ENCODE peak calls at places on chromosomes 13 and 19, in six cellular contexts. R is heart right ventricle, V is foreskin fibroblast, P is BJ, N is HFF-Myc, Y is AG10803. J is an unnamed sample.

GRCh38 chr13:98535501-98536357 is 41.2 kb downstream of the STK24 start:
- DNase-seq in R (no peak), N (no peak), Y (no peak), V (peak), P (no peak), J (peak)

GRCh38 chr13:100836696-100837095 is 162.1 kb upstream of the TMTC4 start:
- DNase-seq in P (no peak), R (no peak), V (no peak), Y (no peak), N (no peak), J (peak)

GRCh38 chr13:35926859-35927530 is 204.2 kb downstream of the DCLK1 start:
- DNase-seq in R (no peak), P (no peak), Y (peak), V (no peak), N (no peak), J (peak)

GRCh38 chr19:38975214-38975860 is at the start of gene FBXO17:
- DNase-seq in P (no peak), R (peak), N (no peak), V (peak), Y (peak), J (peak)

GRCh38 chr13:66313408-66313807 is 916.7 kb downstream of the PCDH9 start:
- DNase-seq in V (peak), R (no peak), N (no peak), Y (no peak), P (peak), J (peak)

GRCh38 chr19:56111601-56112312 is 9.3 kb downstream of the ZNF787 start:
- DNase-seq in N (no peak), Y (no peak), P (no peak), R (peak), V (no peak), J (no peak)

GRCh38 chr19:46107371-46107770 is 17.1 kb downstream of the IGFL3 start:
- DNase-seq in V (no peak), N (no peak), Y (peak), P (no peak), R (no peak), J (peak)

GRCh38 chr19:1566392-1567115 is 1.6 kb downstream of the MEX3D start:
- DNase-seq in P (peak), R (peak), N (peak), V (peak), Y (peak), J (peak)

GRCh38 chr19:5271145-5271544 is 69.5 kb downstream of the PTPRS start:
- DNase-seq in V (no peak), P (no peak), Y (no peak), N (no peak), R (no peak), J (peak)

GRCh38 chr19:40464059-40465024 is 1.2 kb downstream of the BLVRB start:
- DNase-seq in N (peak), R (peak), V (peak), Y (peak), P (no peak), J (peak)

GRCh38 chr13:75860935-75861334 is 224.8 kb downstream of the LMO7 start:
- DNase-seq in V (no peak), N (no peak), P (no peak), Y (no peak), R (no peak), J (peak)

GRCh38 chr19:40420766-40421467 is 4.9 kb downstream of the SERTAD1 start:
- DNase-seq in V (peak), N (no peak), R (peak), P (peak), Y (peak), J (peak)

GRCh38 chr13:20654156-20654555 is 49.3 kb upstream of the IL17D start:
- DNase-seq in Y (no peak), N (no peak), P (no peak), V (peak), R (no peak), J (peak)

GRCh38 chr19:34261335-34262109 is 7.2 kb downstream of the GARRE1 start:
- DNase-seq in N (no peak), Y (no peak), R (no peak), P (no peak), V (no peak), J (no peak)

GRCh38 chr19:53101518-53101917 is 1.7 kb downstream of the ZNF160 start:
- DNase-seq in N (no peak), P (no peak), R (no peak), Y (no peak), V (no peak), J (peak)

GRCh38 chr19:54029930-54030490 is 33.7 kb downstream of the VSTM1 start:
- DNase-seq in N (peak), Y (peak), V (peak), R (peak), P (no peak), J (peak)

GRCh38 chr19:4094291-4094690 is 27.6 kb upstream of the ZBTB7A start:
- DNase-seq in N (no peak), P (no peak), Y (no peak), R (no peak), V (no peak), J (no peak)

GRCh38 chr19:7811989-7812388 is 18.0 kb upstream of the EVI5L start:
- DNase-seq in P (no peak), N (no peak), V (no peak), Y (no peak), R (no peak), J (no peak)

GRCh38 chr13:77620138-77620537 is 77.3 kb upstream of the SLAIN1 start:
- DNase-seq in Y (no peak), V (no peak), R (no peak), P (no peak), N (no peak), J (no peak)

GRCh38 chr19:55642153-55643002 is 1.1 kb upstream of the ZNF581 start:
- DNase-seq in V (no peak), R (peak), Y (no peak), P (no peak), N (no peak), J (peak)

GRCh38 chr19:2770055-2771013 is 12.7 kb downstream of the SGTA start:
- DNase-seq in R (peak), N (no peak), V (peak), Y (peak), P (no peak), J (peak)

GRCh38 chr13:35888327-35888940 is 242.7 kb downstream of the DCLK1 start:
- DNase-seq in Y (no peak), R (no peak), V (no peak), N (no peak), P (no peak), J (peak)

GRCh38 chr19:41437944-41438574 is 1.7 kb downstream of the DMAC2 start:
- DNase-seq in V (no peak), P (no peak), N (no peak), R (no peak), Y (no peak), J (no peak)

GRCh38 chr19:4622695-4623421 is 16.5 kb upstream of the TNFAIP8L1 start:
- DNase-seq in N (no peak), Y (no peak), V (no peak), P (no peak), R (no peak), J (no peak)

GRCh38 chr13:73754727-73755292 is 379.4 kb downstream of the KLF12 start:
- DNase-seq in N (peak), P (no peak), V (peak), Y (peak), R (no peak), J (peak)

GRCh38 chr19:43625918-43626579 is 6.6 kb upstream of the ZNF428 start:
- DNase-seq in R (peak), N (no peak), Y (no peak), P (no peak), V (no peak), J (no peak)

GRCh38 chr19:11382898-11383705 is 1.0 kb downstream of the EPOR start:
- DNase-seq in N (no peak), R (peak), Y (no peak), V (peak), P (no peak), J (peak)

GRCh38 chr13:47211106-47211505 is 314.3 kb upstream of the HTR2A start:
- DNase-seq in R (no peak), V (peak), P (no peak), N (peak), Y (no peak), J (peak)

GRCh38 chr19:18440421-18440877 is 2.5 kb upstream of the ISYNA1 start:
- DNase-seq in R (no peak), P (no peak), N (no peak), V (no peak), Y (no peak), J (no peak)

GRCh38 chr19:18437481-18438330 is at the start of gene ISYNA1:
- DNase-seq in Y (no peak), V (no peak), R (peak), P (no peak), N (no peak), J (peak)

GRCh38 chr19:18438331-18439024 is 545 bp upstream of the ISYNA1 start:
- DNase-seq in N (no peak), R (peak), Y (no peak), P (no peak), V (no peak), J (peak)

GRCh38 chr19:18439910-18440237 is 1.9 kb upstream of the ISYNA1 start:
- DNase-seq in Y (no peak), R (no peak), N (no peak), V (no peak), P (no peak), J (no peak)

GRCh38 chr19:18439025-18439909 is 1.3 kb upstream of the ISYNA1 start:
- DNase-seq in V (peak), Y (peak), R (no peak), P (no peak), N (no peak), J (peak)
- H3K4me3 ChIP-seq in V (no peak), Y (no peak), R (no peak), P (no peak), N (no peak), J (no peak)

GRCh38 chr13:112894423-112894672 is 74.7 kb upstream of the MCF2L start:
- DNase-seq in V (no peak), N (no peak), Y (no peak), P (no peak), R (no peak), J (no peak)

GRCh38 chr13:112894673-112895481 is 74.1 kb upstream of the MCF2L start:
- DNase-seq in R (no peak), V (no peak), P (no peak), N (no peak), Y (no peak), J (no peak)

GRCh38 chr13:112892759-112893569 is 76.0 kb upstream of the MCF2L start:
- DNase-seq in P (no peak), Y (no peak), N (no peak), V (no peak), R (no peak), J (no peak)

GRCh38 chr13:112895521-112896465 is 73.2 kb upstream of the MCF2L start:
- DNase-seq in P (no peak), V (no peak), N (no peak), Y (no peak), R (no peak), J (no peak)

DNA sequence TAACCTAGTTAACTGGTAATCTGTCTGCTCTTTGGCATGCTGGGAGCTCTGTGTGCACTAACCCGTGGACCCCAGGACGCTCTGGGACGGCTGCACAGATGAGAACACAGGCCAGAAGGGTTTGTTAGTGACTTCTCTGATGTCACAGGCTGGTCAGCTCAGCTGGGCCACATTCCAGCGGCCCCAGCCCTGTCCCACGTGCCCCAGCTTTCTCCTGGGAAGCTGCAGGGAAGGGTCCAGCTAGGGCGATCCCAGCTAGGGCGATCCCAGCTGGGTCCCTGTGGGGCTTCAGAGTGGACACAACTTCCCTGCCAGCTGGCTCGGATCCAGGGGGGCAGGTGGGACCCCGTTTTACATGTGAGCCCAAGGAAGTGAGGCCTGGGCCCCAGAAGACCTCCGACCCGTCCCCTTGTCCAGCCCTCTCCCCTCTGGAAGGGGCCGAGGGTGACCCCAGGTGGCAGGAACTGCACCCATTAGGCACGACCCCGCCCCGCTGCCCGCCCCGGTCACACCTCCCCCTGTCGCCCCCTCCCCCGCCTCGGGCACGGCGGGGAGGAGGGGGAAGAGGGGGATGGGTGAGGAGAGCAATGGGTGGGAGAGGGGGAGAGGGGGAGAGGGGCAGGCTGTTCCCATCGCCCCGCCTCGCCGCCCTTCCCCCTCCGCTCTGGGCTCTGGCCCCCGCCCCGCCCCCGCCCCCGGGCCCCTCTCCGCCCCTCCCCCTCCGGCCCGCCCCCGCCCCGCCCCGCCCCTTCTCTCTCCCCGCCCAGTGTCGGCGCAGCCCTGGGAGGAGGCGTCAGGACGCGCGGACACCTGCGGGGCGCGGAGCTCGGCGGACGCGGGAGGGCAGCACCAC is 75.2 kb upstream of the MCF2L start:
- DNase-seq in Y (no peak), P (no peak), R (peak), N (no peak), V (no peak), J (peak)
- TF ChIP-seq CTCF in Y (no peak), P (no peak), R (no peak), N (no peak), V (no peak), J (no peak)

GRCh38 chr19:32333227-32333626 is 12.2 kb upstream of the ZNF507 start:
- DNase-seq in V (no peak), R (no peak), N (no peak), Y (no peak), P (no peak), J (no peak)
- H3K4me3 ChIP-seq in V (no peak), R (no peak), N (no peak), Y (no peak), P (no peak), J (no peak)

DNA sequence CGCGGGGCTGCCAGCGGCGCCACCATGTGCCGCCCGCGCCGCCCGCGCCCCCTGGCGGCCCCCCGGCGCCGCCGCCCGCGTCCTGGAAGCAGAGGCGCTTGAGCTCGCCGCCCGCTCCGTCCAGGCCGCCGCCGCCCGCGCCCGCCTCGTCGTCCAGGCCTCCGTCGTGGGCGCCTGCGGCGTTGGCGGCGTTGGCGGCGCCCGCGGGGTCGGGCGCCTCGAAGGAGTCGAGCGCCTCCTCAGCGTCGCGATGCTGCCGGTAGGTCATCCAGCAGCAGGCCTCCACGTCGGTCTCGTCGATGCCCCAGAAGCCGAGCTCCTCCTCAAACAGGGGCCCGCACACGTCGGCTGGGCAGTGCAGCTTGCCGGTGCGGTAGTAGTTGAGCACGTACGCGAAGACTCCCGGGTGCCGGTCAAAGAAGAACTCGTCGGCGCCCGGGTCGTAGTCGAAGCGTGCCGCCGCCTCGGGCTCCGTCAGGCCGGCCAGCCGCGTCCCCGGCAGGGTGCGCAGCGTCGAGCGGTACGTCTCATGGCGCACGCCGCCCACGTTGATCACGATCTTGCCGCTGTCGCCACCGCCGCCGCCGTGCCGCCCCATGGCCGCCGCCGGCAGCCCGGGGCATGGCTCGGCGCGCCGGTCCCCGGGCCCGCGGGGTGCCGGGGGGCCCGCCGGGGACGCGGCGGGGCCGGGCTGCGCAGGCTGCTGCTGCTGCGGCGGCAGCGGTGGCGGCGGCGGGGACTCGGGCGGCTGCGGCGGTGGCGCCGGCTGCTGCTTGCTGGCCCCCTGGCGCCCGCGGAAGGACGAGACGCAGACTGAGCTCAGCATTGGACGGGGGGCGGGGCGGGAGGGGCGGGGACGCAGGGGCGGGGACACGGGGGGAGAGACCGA is 676 bp downstream of the KCNC3 start:
- DNase-seq in P (no peak), V (no peak), N (no peak), R (peak), Y (peak), J (no peak)
- TF ChIP-seq CTCF in P (no peak), V (no peak), N (no peak), R (no peak), Y (no peak), J (no peak)

GRCh38 chr13:60990032-60990733 is 425.5 kb downstream of the PCDH20 start:
- DNase-seq in V (no peak), P (no peak), R (no peak), Y (no peak), N (no peak), J (no peak)
- H3K4me3 ChIP-seq in V (no peak), P (no peak), R (no peak), Y (no peak), N (no peak), J (no peak)